ENCODE peak calls at places on chromosomes 12 and 14, in four cellular contexts. K is DMS79, W is NCI-H524, F is caudate nucleus. L is an unnamed sample.

GRCh38 chr14:61480704-61481285 is 159.4 kb downstream of the PRKCH start:
- DNase-seq in K (no peak), W (no peak), F (no peak), L (no peak)

GRCh38 chr12:93347054-93347786 is 30.5 kb upstream of the NUDT4 start:
- DNase-seq in K (no peak), W (peak), F (no peak), L (no peak)

GRCh38 chr14:72892879-72893635 is 844 bp downstream of the DPF3 start:
- DNase-seq in K (peak), W (peak), F (peak), L (no peak)

GRCh38 chr12:48007206-48007605 is 2.9 kb upstream of the COL2A1 start:
- DNase-seq in K (no peak), W (no peak), F (no peak), L (no peak)

GRCh38 chr12:66708704-66709443 is 30.0 kb upstream of the GRIP1 start:
- DNase-seq in K (no peak), W (no peak), F (no peak), L (no peak)

GRCh38 chr12:102513739-102514138 is 33.4 kb upstream of the IGF1 start:
- DNase-seq in K (no peak), W (no peak), F (no peak), L (no peak)

GRCh38 chr12:80551897-80552296 is 107.9 kb downstream of the PTPRQ start:
- DNase-seq in K (peak), W (peak), F (no peak), L (no peak)

GRCh38 chr14:102280376-102280962 is 24.5 kb downstream of the MOK start:
- DNase-seq in K (no peak), W (no peak), F (no peak), L (no peak)

GRCh38 chr14:91882369-91882768 is 15.0 kb upstream of the TC2N start:
- DNase-seq in K (no peak), W (no peak), F (no peak), L (no peak)

GRCh38 chr14:68199465-68200145 is 380.0 kb downstream of the RAD51B start:
- DNase-seq in K (no peak), W (no peak), F (no peak), L (no peak)

GRCh38 chr12:6354539-6355393 is 12.9 kb upstream of the TNFRSF1A start:
- DNase-seq in K (no peak), W (no peak), F (no peak), L (no peak)

GRCh38 chr14:105126970-105127307 is 41.6 kb downstream of the JAG2 start:
- DNase-seq in K (no peak), W (no peak), F (no peak), L (no peak)

GRCh38 chr12:5272061-5272820 is 159.7 kb upstream of the NTF3 start:
- DNase-seq in K (no peak), W (no peak), F (no peak), L (no peak)

GRCh38 chr14:96567289-96567899 is 65.2 kb downstream of the PAPOLA start:
- DNase-seq in K (peak), W (peak), F (no peak), L (peak)

GRCh38 chr14:37874429-37875109 is 279.1 kb downstream of the TTC6 start:
- DNase-seq in K (peak), W (peak), F (peak), L (peak)

GRCh38 chr12:46945591-46945990 is 119.8 kb upstream of the SLC38A4 start:
- DNase-seq in K (no peak), W (no peak), F (no peak), L (no peak)

GRCh38 chr12:20445693-20446092 is 77.4 kb downstream of the PDE3A start:
- DNase-seq in K (no peak), W (no peak), F (no peak), L (no peak)

GRCh38 chr12:132479938-132480619 is 9.9 kb upstream of the FBRSL1 start:
- DNase-seq in K (no peak), W (no peak), F (no peak), L (no peak)

GRCh38 chr14:41586237-41586636 is 20.4 kb upstream of the LRFN5 start:
- DNase-seq in K (no peak), W (no peak), F (no peak), L (no peak)

GRCh38 chr12:46915861-46916260 is 90.1 kb upstream of the SLC38A4 start:
- DNase-seq in K (no peak), W (no peak), F (no peak), L (no peak)

GRCh38 chr14:81245771-81246170 is 25.0 kb upstream of the GTF2A1 start:
- DNase-seq in K (no peak), W (no peak), F (no peak), L (no peak)

GRCh38 chr12:26768611-26769603 is 64.1 kb downstream of the ITPR2 start:
- DNase-seq in K (peak), W (no peak), F (no peak), L (no peak)

GRCh38 chr12:68373836-68374314 is 41.7 kb upstream of the MDM1 start:
- DNase-seq in K (no peak), W (no peak), F (no peak), L (no peak)

GRCh38 chr14:59020382-59020781 is 168.1 kb upstream of the DAAM1 start:
- DNase-seq in K (no peak), W (peak), F (no peak), L (no peak)

GRCh38 chr12:13534242-13534641 is 337.7 kb downstream of the EMP1 start:
- DNase-seq in K (no peak), W (no peak), F (no peak), L (no peak)

GRCh38 chr14:23646648-23647549 is 10.7 kb downstream of the DHRS2 start:
- DNase-seq in K (no peak), W (no peak), F (no peak), L (no peak)

GRCh38 chr14:22387776-22388241 is 201.2 kb downstream of the DAD1 start:
- DNase-seq in K (no peak), W (no peak), F (peak), L (no peak)

GRCh38 chr12:49791156-49791555 is 37.1 kb downstream of the NCKAP5L start:
- DNase-seq in K (no peak), W (no peak), F (no peak), L (no peak)

GRCh38 chr14:78709795-78710569 is 539.8 kb downstream of the NRXN3 start:
- DNase-seq in K (no peak), W (no peak), F (no peak), L (no peak)

GRCh38 chr12:116423053-116423452 is 136.1 kb upstream of the MAP1LC3B2 start:
- DNase-seq in K (no peak), W (no peak), F (no peak), L (no peak)

GRCh38 chr12:2136901-2137300 is 84.1 kb downstream of the CACNA1C start:
- DNase-seq in K (no peak), W (no peak), F (no peak), L (no peak)

GRCh38 chr12:46553266-46553665 is 180.7 kb upstream of the SLC38A2 start:
- DNase-seq in K (no peak), W (no peak), F (no peak), L (no peak)

GRCh38 chr14:22565391-22565945 is 23.6 kb downstream of the DAD1 start:
- DNase-seq in K (no peak), W (no peak), F (no peak), L (no peak)

GRCh38 chr14:102547067-102547466 is 37.5 kb upstream of the ANKRD9 start:
- DNase-seq in K (no peak), W (no peak), F (no peak), L (no peak)

GRCh38 chr12:49323524-49324097 is 556 bp downstream of the TROAP start:
- DNase-seq in K (no peak), W (no peak), F (no peak), L (no peak)